ENCODE peak calls at places on chromosomes 12 and 14, in four cellular contexts. L is ovary, J is cerebellum, X is erythroblast. U is an unnamed sample.

GRCh38 chr12:78938341-78939084 is 73.9 kb downstream of the SYT1 start:
- DNase-seq in L (no peak), J (no peak), X (no peak), U (peak)

GRCh38 chr14:104821229-104821945 is 20.5 kb downstream of the ZBTB42 start:
- DNase-seq in L (peak), J (no peak), X (no peak), U (no peak)

GRCh38 chr12:32454075-32454474 is 54.7 kb downstream of the FGD4 start:
- DNase-seq in L (no peak), J (no peak), X (no peak), U (no peak)

GRCh38 chr12:46360908-46361666 is 11.5 kb downstream of the SLC38A2 start:
- DNase-seq in L (no peak), J (no peak), X (no peak), U (no peak)

GRCh38 chr14:92949496-92950192 is 26.7 kb downstream of the CHGA start:
- DNase-seq in L (no peak), J (no peak), X (no peak), U (no peak)

GRCh38 chr12:47892819-47893218 is 12.0 kb downstream of the VDR start:
- DNase-seq in L (no peak), J (no peak), X (no peak), U (no peak)

GRCh38 chr12:62758216-62758615 is 176.7 kb downstream of the PPM1H start:
- DNase-seq in L (no peak), J (no peak), X (no peak), U (no peak)

GRCh38 chr12:71710276-71711125 is 24.6 kb downstream of the TMEM19 start:
- DNase-seq in L (no peak), J (no peak), X (no peak), U (no peak)

GRCh38 chr14:20613094-20614037 is 22.2 kb upstream of the RNASE12 start:
- DNase-seq in L (peak), J (peak), X (peak), U (peak)

U was measured in OCI-M1.